ENCODE peak calls at places on chromosomes 2 and 18, in ten cellular contexts. S, R, N, W, P, E, K, O, I and V are unnamed samples.

GRCh38 chr2:44562737-44563136 is 201.0 kb downstream of the CAMKMT start:
- DNase-seq in S (no peak), W (no peak), R (no peak), P (no peak), K (no peak), N (no peak), I (no peak), E (no peak), O (no peak), V (no peak)

GRCh38 chr2:207256476-207257207 is 90.9 kb upstream of the KLF7 start:
- DNase-seq in P (no peak), K (no peak), R (no peak), O (peak; percentile 10), S (no peak), W (no peak), E (no peak), N (no peak), I (peak; percentile 65), V (no peak)

GRCh38 chr2:178234648-178235047 is 40.3 kb downstream of the OSBPL6 start:
- DNase-seq in K (no peak), R (no peak), I (peak; percentile 65), E (no peak), W (no peak), P (no peak), N (no peak), O (peak; percentile 90), S (peak; percentile 14), V (no peak)

GRCh38 chr2:62147610-62148301 is 48.2 kb upstream of the B3GNT2 start:
- DNase-seq in O (peak; percentile 97), K (no peak), E (no peak), W (no peak), I (peak; percentile 99), N (no peak), R (no peak), P (no peak), S (peak; percentile 83), V (no peak)

GRCh38 chr18:8176554-8176953 is 432.7 kb upstream of the RAB12 start:
- DNase-seq in O (no peak), K (no peak), E (no peak), N (no peak), I (peak; percentile 21), P (no peak), S (no peak), W (no peak), R (no peak), V (no peak)

GRCh38 chr2:241499146-241499965 is 9.0 kb downstream of the STK25 start:
- DNase-seq in E (no peak), S (no peak), W (no peak), I (no peak), R (peak; percentile 8), K (no peak), P (no peak), N (no peak), O (no peak), V (no peak)

GRCh38 chr18:48342588-48342987 is 66.6 kb downstream of the ZBTB7C start:
- DNase-seq in K (no peak), O (no peak), R (no peak), I (no peak), N (no peak), E (no peak), P (no peak), W (no peak), S (no peak), V (no peak)

GRCh38 chr2:43105586-43106562 is 120.5 kb downstream of the ZFP36L2 start:
- DNase-seq in S (no peak), I (peak; percentile 59), W (peak; percentile 33), O (peak; percentile 61), N (peak; percentile 83), R (peak; percentile 77), K (no peak), E (no peak), P (peak; percentile 72), V (no peak)

GRCh38 chr2:43125090-43125998 is 101.1 kb downstream of the ZFP36L2 start:
- DNase-seq in R (no peak), E (no peak), K (no peak), P (no peak), O (no peak), N (peak; percentile 46), S (no peak), W (no peak), I (no peak), V (no peak)

GRCh38 chr2:25548587-25548986 is 124.8 kb downstream of the DTNB start:
- DNase-seq in K (no peak), O (no peak), P (no peak), N (no peak), W (no peak), I (no peak), S (no peak), R (no peak), E (no peak), V (no peak)

GRCh38 chr2:95208101-95208500 is 780 bp downstream of the ZNF892 start:
- DNase-seq in W (no peak), O (peak; percentile 83), K (no peak), E (no peak), P (no peak), I (peak; percentile 38), S (no peak), N (no peak), R (no peak), V (no peak)

GRCh38 chr2:102091121-102091520 is 51.4 kb upstream of the IL1R1 start:
- DNase-seq in P (no peak), W (no peak), K (no peak), I (no peak), N (no peak), R (no peak), E (no peak), O (no peak), S (no peak), V (no peak)

DNA sequence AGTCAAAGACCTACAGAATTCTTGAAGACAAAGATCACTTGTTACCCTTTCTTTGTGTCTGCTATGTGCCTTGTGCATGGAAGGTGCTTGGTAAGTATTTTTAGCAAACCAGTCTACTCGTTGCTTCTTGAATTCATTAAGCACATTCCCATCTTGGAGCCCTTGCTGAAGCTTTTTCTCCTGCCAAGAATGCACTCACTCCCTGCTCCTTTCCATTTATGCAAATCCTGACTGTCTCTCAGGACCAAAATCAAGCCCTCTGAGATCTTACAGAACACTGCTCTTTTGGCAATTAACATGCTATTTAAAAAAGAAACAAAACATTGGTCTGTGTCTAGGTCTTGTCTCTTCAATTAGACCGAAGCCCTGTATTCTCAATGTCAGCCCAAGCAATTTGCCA is 75.8 kb downstream of the CLHC1 start:
- DNase-seq in P (no peak), E (no peak), K (no peak), I (peak; percentile 48), W (no peak), N (no peak), S (no peak), O (no peak), R (no peak), V (no peak)
- TF ChIP-seq CTCF in P (no peak), E (no peak), K (no peak), I (no peak), W (no peak), N (no peak), S (no peak), O (no peak), R (no peak), V (no peak)

GRCh38 chr2:204625135-204625534 is 79.9 kb downstream of the PARD3B start:
- DNase-seq in R (no peak), N (no peak), P (no peak), O (peak; percentile 10), S (no peak), K (no peak), I (peak; percentile 5), W (peak; percentile 24), E (no peak), V (no peak)
- TF ChIP-seq CTCF in R (no peak), N (peak; percentile 29), P (peak; percentile 28), O (peak; percentile 50), S (peak; percentile 51), K (no peak), I (no peak), W (peak; percentile 19), E (peak; percentile 48), V (no peak)

DNA sequence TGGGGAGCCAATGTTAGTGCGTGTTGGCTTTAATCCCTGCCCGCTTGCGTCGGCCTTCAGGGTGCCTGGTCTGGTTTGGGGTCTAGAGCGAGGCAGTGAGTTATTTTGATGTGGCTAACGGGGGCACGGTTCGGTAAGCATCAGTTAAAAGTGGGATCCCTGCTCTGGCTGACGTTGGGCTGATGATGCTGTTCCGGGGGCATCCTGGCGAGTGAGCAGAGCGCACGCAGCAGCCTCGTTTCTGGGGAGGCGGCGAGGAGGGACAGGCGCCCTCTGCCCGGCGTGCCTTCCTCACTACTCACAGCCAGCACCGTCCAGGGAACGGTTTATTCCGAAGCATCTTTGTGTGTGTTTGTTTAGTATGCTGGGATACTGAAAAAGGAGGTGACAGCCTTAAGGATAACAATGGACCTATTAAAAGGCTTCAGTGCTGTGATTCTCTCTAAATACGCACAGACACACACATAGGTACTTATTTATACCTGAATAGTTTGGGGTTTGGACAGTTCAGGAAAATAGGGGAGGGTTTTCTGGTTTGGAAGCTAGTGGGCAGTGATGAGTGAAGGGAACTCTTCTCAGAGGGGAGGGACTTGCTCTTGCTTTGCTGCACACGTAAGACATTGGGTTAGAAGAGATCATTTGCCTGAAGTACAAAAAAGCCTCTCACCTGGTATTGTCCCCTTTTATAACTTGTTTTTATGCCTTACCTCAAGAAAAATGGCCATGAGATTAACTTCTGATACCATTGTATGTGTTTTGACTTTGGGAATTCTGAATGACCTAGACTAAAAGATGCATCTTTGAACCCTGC is 2.1 kb downstream of the CRIM1 start:
- DNase-seq in N (peak; percentile 55), W (peak; percentile 54), R (no peak), I (peak; percentile 80), P (peak; percentile 32), E (no peak), O (peak; percentile 89), K (peak; percentile 80), S (no peak), V (no peak)
- TF ChIP-seq CTCF in N (peak; percentile 75), W (peak; percentile 32), R (peak; percentile 23), I (peak; percentile 62), P (peak; percentile 67), E (peak; percentile 70), O (peak; percentile 79), K (peak; percentile 50), S (peak; percentile 56), V (peak; percentile 28)

GRCh38 chr2:150486539-150487484 is 655 bp downstream of the RND3 start:
- DNase-seq in K (peak; percentile 81), I (peak; percentile 56), S (no peak), P (no peak), O (no peak), E (peak; percentile 67), N (peak; percentile 45), W (no peak), R (no peak), V (peak; percentile 25)

GRCh38 chr2:150485871-150486538 is 1.5 kb downstream of the RND3 start:
- DNase-seq in K (peak; percentile 93), I (peak; percentile 78), O (peak; percentile 66), R (no peak), S (no peak), P (peak; percentile 81), E (peak; percentile 86), W (peak; percentile 72), N (peak; percentile 87), V (peak; percentile 52)

GRCh38 chr2:150484006-150484405 is 3.5 kb downstream of the RND3 start:
- DNase-seq in K (no peak), N (no peak), I (no peak), O (no peak), E (no peak), W (no peak), P (no peak), S (no peak), R (no peak), V (no peak)

GRCh38 chr2:150484461-150484931 is 3.0 kb downstream of the RND3 start:
- DNase-seq in O (peak; percentile 64), N (peak; percentile 34), R (no peak), E (no peak), K (no peak), P (no peak), S (no peak), I (no peak), W (no peak), V (no peak)

GRCh38 chr2:150485114-150485870 is 2.2 kb downstream of the RND3 start:
- DNase-seq in I (peak; percentile 65), R (no peak), K (peak; percentile 91), W (peak; percentile 84), S (no peak), O (peak; percentile 81), E (peak; percentile 82), N (peak; percentile 87), P (peak; percentile 77), V (peak; percentile 54)
- TF ChIP-seq CTCF in I (peak; percentile 26), R (no peak), K (no peak), W (no peak), S (peak; percentile 9), O (peak; percentile 20), E (peak; percentile 38), N (peak; percentile 37), P (peak; percentile 43), V (peak; percentile 46)